ENCODE peak calls at places on chromosomes 3 and 15, in five cellular contexts. F, T, N, W and U are unnamed samples.

GRCh38 chr3:38649500-38650247 is at the start of gene SCN5A:
- DNase-seq in T (peak; percentile 16), F (peak; percentile 78), W (peak; percentile 30), N (peak; percentile 49), U (peak; percentile 65)

GRCh38 chr15:64864080-64864479 is 22.4 kb downstream of the PLEKHO2 start:
- DNase-seq in W (no peak), F (no peak), N (no peak), T (no peak), U (no peak)

GRCh38 chr3:156643729-156644389 is 30.5 kb upstream of the TIPARP start:
- DNase-seq in F (peak; percentile 11), T (peak; percentile 27), N (no peak), W (no peak), U (no peak)

GRCh38 chr15:46956456-46956855 is 760.8 kb upstream of the SEMA6D start:
- DNase-seq in W (no peak), F (no peak), N (no peak), T (no peak), U (no peak)

GRCh38 chr3:105836533-105836932 is 32.3 kb downstream of the CBLB start:
- DNase-seq in W (peak; percentile 89), T (peak; percentile 73), F (no peak), N (no peak), U (no peak)

GRCh38 chr3:69009559-69010410 is 3.7 kb downstream of the EOGT start:
- DNase-seq in W (no peak), N (no peak), F (peak; percentile 27), T (peak; percentile 94), U (no peak)

GRCh38 chr15:85044251-85044853 is 62.7 kb downstream of the PDE8A start:
- DNase-seq in F (peak; percentile 74), T (peak; percentile 85), N (peak; percentile 25), W (peak; percentile 69), U (peak; percentile 46)

GRCh38 chr3:17500618-17501017 is 241.8 kb downstream of the TBC1D5 start:
- DNase-seq in F (no peak), N (no peak), T (no peak), W (peak; percentile 59), U (no peak)

GRCh38 chr15:31393441-31394091 is 66.9 kb downstream of the KLF13 start:
- DNase-seq in W (no peak), F (no peak), N (peak; percentile 69), T (no peak), U (no peak)

GRCh38 chr15:57327985-57328471 is 48.3 kb upstream of the CGNL1 start:
- DNase-seq in N (no peak), W (no peak), F (no peak), T (peak; percentile 89), U (no peak)

GRCh38 chr3:18087963-18088362 is 337.2 kb downstream of the SATB1 start:
- DNase-seq in W (no peak), N (peak; percentile 89), T (no peak), F (no peak), U (peak; percentile 44)

GRCh38 chr3:192130534-192131132 is 596.7 kb downstream of the FGF12 start:
- DNase-seq in N (peak; percentile 26), T (peak; percentile 47), W (peak; percentile 66), F (peak; percentile 51), U (peak; percentile 84)

GRCh38 chr3:189372205-189372764 is 200.5 kb downstream of the TPRG1 start:
- DNase-seq in N (no peak), T (no peak), W (no peak), F (no peak), U (no peak)

GRCh38 chr3:189365609-189366564 is 194.1 kb downstream of the TPRG1 start:
- DNase-seq in T (no peak), F (no peak), N (no peak), W (no peak), U (no peak)

GRCh38 chr3:189368384-189368783 is 196.6 kb downstream of the TPRG1 start:
- DNase-seq in T (no peak), N (no peak), F (no peak), W (no peak), U (no peak)

GRCh38 chr3:189363856-189364255 is 192.1 kb downstream of the TPRG1 start:
- DNase-seq in T (peak; percentile 57), F (no peak), W (no peak), N (no peak), U (no peak)

DNA sequence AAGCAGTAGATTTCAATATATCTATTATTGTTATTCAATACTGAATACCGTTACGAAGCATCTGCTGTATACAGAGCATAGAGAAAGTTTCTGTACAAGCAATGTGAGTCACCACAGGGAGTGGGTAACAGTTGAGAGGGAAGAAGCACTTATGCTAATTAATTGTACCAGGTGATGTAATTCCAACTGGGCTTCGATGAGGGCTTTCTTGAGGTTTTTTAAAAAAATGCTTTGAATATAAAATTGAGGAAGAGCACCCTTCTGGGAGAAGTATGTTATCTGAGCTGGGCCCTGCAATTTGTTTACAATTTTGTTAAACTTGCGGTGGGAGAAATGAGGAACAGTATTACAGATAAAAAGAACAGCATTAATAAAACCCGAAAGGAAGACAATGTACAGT is 197.9 kb downstream of the TPRG1 start:
- DNase-seq in W (no peak), T (no peak), N (no peak), F (no peak), U (no peak)
- H2AFZ ChIP-seq in W (no peak overlapping the region), T (no peak overlapping the region), N (no peak overlapping the region), F (no peak overlapping the region), U (no peak overlapping the region)

DNA sequence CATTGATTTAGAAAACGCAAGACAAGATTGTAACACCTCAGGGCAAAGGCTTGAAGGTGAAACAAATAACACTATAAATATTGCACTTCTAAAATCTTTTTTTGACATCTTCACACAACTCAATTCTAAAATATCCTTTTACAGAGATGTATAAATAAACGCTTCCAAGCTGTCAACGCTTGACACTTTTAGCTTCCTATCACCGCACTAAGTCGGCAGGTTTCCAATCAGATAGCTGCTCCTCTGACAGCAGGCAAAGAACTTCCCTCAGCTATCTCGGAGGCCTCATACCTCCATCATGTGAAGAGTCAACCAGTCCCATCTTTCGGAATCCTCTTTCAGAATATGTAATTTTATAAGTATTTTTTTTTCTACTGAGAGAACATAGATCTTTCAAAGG is 71.0 kb downstream of the PCOLCE2 start:
- DNase-seq in N (no peak), W (no peak), T (no peak), F (no peak), U (no peak)
- H2AFZ ChIP-seq in N (no peak overlapping the region), W (no peak overlapping the region), T (no peak overlapping the region), F (no peak overlapping the region), U (no peak overlapping the region)

GRCh38 chr3:120451670-120452220 is 953 bp upstream of the FSTL1 start:
- DNase-seq in T (no peak), N (no peak), W (no peak), F (no peak), U (no peak)
- H2AFZ ChIP-seq in T (peak overlapping the region; percentile 60), N (no peak overlapping the region), W (peak overlapping the region; percentile 89), F (peak overlapping the region; percentile 83), U (no peak overlapping the region)

DNA sequence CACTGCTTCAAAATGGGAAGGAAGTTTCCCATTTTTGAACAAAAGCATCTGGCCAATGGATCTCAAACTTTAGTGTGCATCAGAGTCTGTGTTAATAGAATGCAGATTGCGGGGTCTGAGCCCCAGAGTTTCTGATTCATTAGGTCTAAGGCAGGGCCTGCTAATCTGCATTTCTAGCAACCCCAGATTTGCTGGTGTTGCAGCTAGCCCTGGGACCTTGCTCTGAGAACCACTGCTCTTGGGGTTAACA is 30.7 kb upstream of the USP3 start:
- DNase-seq in W (no peak), T (no peak), N (no peak), F (no peak), U (no peak)
- H2AFZ ChIP-seq in W (no peak overlapping the region), T (no peak overlapping the region), N (no peak overlapping the region), F (no peak overlapping the region), U (no peak overlapping the region)